ENCODE peak calls at places on chromosomes 11 and 22, in five cellular contexts. Q is left lobe of liver, Z is NCI-H748 treated with DMSO at 0.1 percent for 48 hours, D is WERI-Rb-1, O is mesothelial cell of epicardium. A is an unnamed sample.

GRCh38 chr11:93740031-93740801 is 1.1 kb downstream of the TAF1D start:
- DNase-seq in O (no peak), D (peak), Q (no peak), Z (no peak), A (no peak)

GRCh38 chr11:71286701-71287643 is 34.6 kb upstream of the SHANK2 start:
- DNase-seq in D (no peak), Z (no peak), Q (peak), O (no peak), A (no peak)

GRCh38 chr11:105799263-105799662 is 189.4 kb downstream of the GRIA4 start:
- DNase-seq in Q (no peak), Z (no peak), D (no peak), O (no peak), A (no peak)

GRCh38 chr11:120715239-120715638 is 203.7 kb downstream of the GRIK4 start:
- DNase-seq in Z (no peak), D (no peak), O (no peak), Q (no peak), A (no peak)

GRCh38 chr11:47412152-47412746 is 3.9 kb downstream of the SLC39A13 start:
- DNase-seq in O (no peak), Z (no peak), D (peak), Q (no peak), A (no peak)

GRCh38 chr11:36509265-36509664 is 807 bp downstream of the TRAF6 start:
- DNase-seq in O (no peak), Z (no peak), D (peak), Q (no peak), A (no peak)

GRCh38 chr11:107785401-107785800 is 73.2 kb downstream of the SLC35F2 start:
- DNase-seq in Z (no peak), Q (no peak), D (no peak), O (no peak), A (no peak)

GRCh38 chr11:61549662-61550568 is 31.0 kb downstream of the SYT7 start:
- DNase-seq in Z (no peak), D (no peak), O (no peak), Q (no peak), A (no peak)

GRCh38 chr11:109041876-109042275 is 377.0 kb downstream of the DDX10 start:
- DNase-seq in Q (no peak), D (no peak), Z (no peak), O (no peak), A (no peak)

GRCh38 chr22:29780781-29781676 is 13.9 kb downstream of the UQCR10 start:
- DNase-seq in O (no peak), D (no peak), Q (no peak), Z (no peak), A (no peak)

GRCh38 chr11:61969838-61970452 is 2.5 kb upstream of the FTH1 start:
- DNase-seq in D (no peak), Z (no peak), O (no peak), Q (no peak), A (no peak)

GRCh38 chr22:22442928-22443709 is 65.4 kb downstream of the ZNF280B start:
- DNase-seq in Q (no peak), D (no peak), Z (no peak), O (no peak), A (no peak)

GRCh38 chr11:64245401-64245796 is 1.3 kb downstream of the PPP1R14B start:
- DNase-seq in Z (no peak), O (no peak), Q (peak), D (no peak), A (peak)

GRCh38 chr11:121207485-121208115 is 85.0 kb upstream of the SC5D start:
- DNase-seq in Z (no peak), Q (no peak), D (no peak), O (no peak), A (no peak)

GRCh38 chr22:46758867-46759290 is 3.6 kb upstream of the TBC1D22A start:
- DNase-seq in D (peak), O (no peak), Z (peak), Q (peak), A (peak)

GRCh38 chr11:43164831-43165230 is 147.0 kb upstream of the API5 start:
- DNase-seq in D (no peak), Z (no peak), Q (no peak), O (no peak), A (no peak)

GRCh38 chr11:117535870-117536411 is 208.3 kb downstream of the CEP164 start:
- DNase-seq in Q (no peak), Z (peak), O (no peak), D (no peak), A (no peak)

GRCh38 chr22:49403102-49403501 is 424.6 kb downstream of the BRD1 start:
- DNase-seq in D (no peak), Z (no peak), O (peak), Q (peak), A (no peak)

GRCh38 chr22:17733484-17733883 is 40.8 kb downstream of the BID start:
- DNase-seq in D (no peak), O (no peak), Q (no peak), Z (no peak), A (no peak)

GRCh38 chr11:65491614-65492386 is 7.0 kb upstream of the MALAT1 start:
- DNase-seq in Q (no peak), Z (peak), O (no peak), D (peak), A (no peak)

GRCh38 chr11:111448420-111448819 is 63.8 kb downstream of the BTG4 start:
- DNase-seq in Z (no peak), D (no peak), O (no peak), Q (no peak), A (no peak)

GRCh38 chr11:43222215-43222614 is 89.6 kb upstream of the API5 start:
- DNase-seq in D (no peak), Z (no peak), O (no peak), Q (no peak), A (no peak)

GRCh38 chr11:65391007-65391406 is 4.6 kb downstream of the FRMD8 start:
- DNase-seq in D (no peak), Z (no peak), O (no peak), Q (no peak), A (no peak)

GRCh38 chr11:128713595-128713994 is 19.7 kb downstream of the FLI1 start:
- DNase-seq in Q (no peak), O (no peak), D (no peak), Z (no peak), A (no peak)

GRCh38 chr11:17734418-17734911 is at the start of gene KCNC1:
- DNase-seq in Z (peak), D (peak), Q (no peak), O (peak), A (no peak)

GRCh38 chr11:65575568-65576231 is at the start of gene EHBP1L1:
- DNase-seq in Q (peak), D (peak), Z (no peak), O (no peak), A (peak)

GRCh38 chr11:12680246-12680939 is 6.2 kb downstream of the TEAD1 start:
- DNase-seq in Q (no peak), Z (peak), D (peak), O (peak), A (no peak)

GRCh38 chr11:67638535-67639437 is 777 bp downstream of the TBX10 start:
- DNase-seq in D (no peak), Z (no peak), Q (no peak), O (no peak), A (no peak)

GRCh38 chr11:113952070-113952469 is 22.8 kb upstream of the HTR3A start:
- DNase-seq in Q (no peak), Z (no peak), D (no peak), O (no peak), A (no peak)

GRCh38 chr11:42521994-42522393 is 789.8 kb upstream of the API5 start:
- DNase-seq in O (no peak), Q (no peak), Z (no peak), D (no peak), A (no peak)

GRCh38 chr22:32389685-32390084 is 22.4 kb downstream of the RTCB start:
- DNase-seq in Q (no peak), Z (no peak), O (no peak), D (peak), A (no peak)

GRCh38 chr11:27950339-27950738 is 157.6 kb downstream of the KIF18A start:
- DNase-seq in Q (no peak), Z (no peak), D (no peak), O (no peak), A (no peak)

GRCh38 chr11:35322321-35322979 is 96.9 kb downstream of the SLC1A2 start:
- DNase-seq in D (no peak), Q (no peak), Z (no peak), O (no peak), A (no peak)

GRCh38 chr11:119975561-119976152 is 162.3 kb downstream of the TRIM29 start:
- DNase-seq in D (peak), O (no peak), Z (no peak), Q (no peak), A (no peak)

GRCh38 chr22:19039796-19040580 is 82.2 kb downstream of the DGCR2 start:
- DNase-seq in Q (peak), Z (no peak), D (no peak), O (no peak), A (no peak)

GRCh38 chr11:110434952-110435779 is 5.4 kb downstream of the FDX1 start:
- DNase-seq in O (no peak), D (peak), Q (no peak), Z (peak), A (no peak)

GRCh38 chr11:69205929-69206612 is 50.3 kb downstream of the SMIM38 start:
- DNase-seq in O (no peak), Z (no peak), Q (no peak), D (no peak), A (no peak)

GRCh38 chr11:128201801-128202200 is 385.6 kb downstream of the ETS1 start:
- DNase-seq in Q (no peak), Z (no peak), D (no peak), O (no peak), A (no peak)

GRCh38 chr11:14435717-14436116 is 63.9 kb downstream of the COPB1 start:
- DNase-seq in Z (no peak), D (no peak), Q (no peak), O (no peak), A (no peak)